ENCODE peak calls at places on chromosome 5, in six cellular contexts. M, O, U, S, A and R are unnamed samples.

GRCh38 chr5:160438316-160439204 is 16.9 kb downstream of the PTTG1 start:
- DNase-seq in M (no peak), O (peak), U (peak), S (peak), A (no peak), R (no peak)

GRCh38 chr5:1090538-1090937 is 21.3 kb downstream of the SLC12A7 start:
- DNase-seq in M (peak), O (peak), U (peak), S (peak), A (no peak), R (no peak)

GRCh38 chr5:123543438-123543837 is 31.5 kb downstream of the CSNK1G3 start:
- DNase-seq in M (no peak), O (no peak), U (no peak), S (no peak), A (no peak), R (no peak)

GRCh38 chr5:130836729-130837660 is 328.1 kb downstream of the HINT1 start:
- DNase-seq in M (no peak), O (peak), U (peak), S (no peak), A (no peak), R (no peak)

GRCh38 chr5:65102826-65103673 is 334.3 kb downstream of the CWC27 start:
- DNase-seq in M (peak), O (peak), U (peak), S (peak), A (no peak), R (no peak)

GRCh38 chr5:80990971-80991370 is 30.8 kb downstream of the RASGRF2 start:
- DNase-seq in M (no peak), O (no peak), U (no peak), S (peak), A (no peak), R (no peak)

GRCh38 chr5:115842089-115842881 is 550 bp downstream of the AP3S1 start:
- DNase-seq in M (no peak), O (no peak), U (no peak), S (no peak), A (no peak), R (no peak)

GRCh38 chr5:77400645-77401044 is 91.5 kb downstream of the WDR41 start:
- DNase-seq in M (no peak), O (no peak), U (no peak), S (no peak), A (no peak), R (no peak)

GRCh38 chr5:143008809-143009521 is 238.8 kb downstream of the ARHGAP26 start:
- DNase-seq in M (no peak), O (peak), U (peak), S (peak), A (peak), R (no peak)

GRCh38 chr5:10301266-10301665 is 6.4 kb downstream of the CMBL start:
- DNase-seq in M (no peak), O (no peak), U (no peak), S (no peak), A (no peak), R (no peak)

GRCh38 chr5:102815560-102816324 is 60.6 kb downstream of the PAM start:
- DNase-seq in M (no peak), O (peak), U (peak), S (peak), A (no peak), R (peak)

GRCh38 chr5:123429221-123429954 is 6.2 kb upstream of the CEP120 start:
- DNase-seq in M (no peak), O (peak), U (peak), S (no peak), A (no peak), R (no peak)

GRCh38 chr5:109910874-109911273 is 221.1 kb downstream of the MAN2A1 start:
- DNase-seq in M (no peak), O (no peak), U (no peak), S (no peak), A (no peak), R (no peak)

GRCh38 chr5:120457839-120458507 is 6.1 kb upstream of the PRR16 start:
- DNase-seq in M (peak), O (peak), U (peak), S (peak), A (no peak), R (no peak)

GRCh38 chr5:1164696-1165630 is 36.4 kb upstream of the SLC6A19 start:
- DNase-seq in M (no peak), O (no peak), U (no peak), S (no peak), A (no peak), R (no peak)

GRCh38 chr5:96293966-96294886 is 138.8 kb downstream of the PCSK1 start:
- DNase-seq in M (no peak), O (peak), U (no peak), S (peak), A (no peak), R (no peak)

GRCh38 chr5:150671509-150672236 is 10.6 kb downstream of the MYOZ3 start:
- DNase-seq in M (no peak), O (no peak), U (peak), S (no peak), A (no peak), R (no peak)

GRCh38 chr5:150672884-150673275 is 11.8 kb downstream of the MYOZ3 start:
- DNase-seq in M (no peak), O (no peak), U (no peak), S (no peak), A (no peak), R (no peak)

GRCh38 chr5:150672237-150672883 is 11.3 kb downstream of the MYOZ3 start:
- DNase-seq in M (peak), O (peak), U (peak), S (no peak), A (no peak), R (no peak)

GRCh38 chr5:150670275-150670960 is 9.4 kb downstream of the MYOZ3 start:
- DNase-seq in M (no peak), O (no peak), U (no peak), S (no peak), A (no peak), R (no peak)

DNA sequence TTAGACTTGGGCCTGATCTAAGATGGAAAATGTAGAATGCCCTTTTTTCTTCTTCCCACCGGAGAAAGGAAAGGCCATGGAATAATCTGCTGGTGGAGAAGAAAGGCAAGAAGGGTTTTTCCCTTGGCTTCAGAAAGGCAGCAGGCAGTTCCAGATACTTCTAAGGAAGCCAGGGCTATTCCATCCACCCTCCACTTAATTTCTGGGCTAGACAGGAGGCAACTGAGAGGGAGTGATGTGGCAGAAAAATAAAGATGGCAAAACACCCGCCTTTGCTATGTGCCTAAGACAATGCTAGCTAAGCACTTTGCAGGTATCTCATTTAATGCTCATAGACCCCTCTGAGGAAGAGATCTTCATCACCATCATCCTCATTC is 9.9 kb downstream of the MYOZ3 start:
- DNase-seq in M (no peak), O (no peak), U (peak), S (peak), A (no peak), R (no peak)
- H3K4me3 ChIP-seq in M (peak), O (no peak), U (peak), S (no peak), A (no peak), R (no peak)

DNA sequence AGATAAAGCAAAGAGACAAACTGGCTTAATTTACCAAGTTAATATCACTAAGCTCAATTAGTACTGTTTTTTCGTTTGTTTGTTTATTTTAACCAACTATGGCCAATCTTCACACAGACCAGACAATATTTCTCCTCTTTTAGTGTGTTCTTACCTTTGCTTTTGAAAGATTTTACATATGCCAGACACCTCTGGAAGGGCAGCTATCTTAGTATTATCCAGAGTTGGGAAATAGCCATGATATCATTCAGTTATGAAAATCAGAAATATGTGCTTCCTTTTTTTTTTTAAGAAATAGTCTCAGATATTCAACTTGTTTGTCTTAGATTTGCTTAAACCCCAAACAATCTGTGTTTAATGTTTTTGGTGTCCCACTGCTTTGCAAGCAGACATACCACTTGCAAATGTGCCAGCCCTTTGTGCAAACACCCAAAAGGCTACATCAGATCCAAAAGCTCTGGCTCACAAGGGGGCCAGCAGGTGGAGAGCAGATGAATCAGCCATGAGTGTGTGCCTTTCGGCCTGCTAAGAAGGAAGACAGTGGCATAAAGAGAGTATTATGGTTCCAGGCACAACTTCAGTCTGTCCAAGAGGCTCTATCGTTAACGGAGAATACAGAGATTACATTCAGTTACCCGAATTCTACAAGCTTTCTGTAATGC is 147.6 kb downstream of the EFNA5 start:
- DNase-seq in M (no peak), O (no peak), U (no peak), S (no peak), A (no peak), R (no peak)
- TF ChIP-seq CTCF in M (no peak), O (no peak), U (no peak), S (no peak), A (no peak), R (no peak)

GRCh38 chr5:87113848-87114247 is 153.8 kb upstream of the RASA1 start:
- DNase-seq in M (no peak), O (peak), U (peak), S (peak), A (no peak), R (peak)
- H3K4me3 ChIP-seq in M (no peak), O (no peak), U (no peak), S (no peak), A (no peak), R (no peak)

GRCh38 chr5:86968311-86968753 is 299.4 kb upstream of the RASA1 start:
- DNase-seq in M (peak), O (peak), U (peak), S (peak), A (no peak), R (peak)
- TF ChIP-seq CTCF in M (peak), O (peak), U (peak), S (peak), A (peak), R (peak)

GRCh38 chr5:99706160-99706559 is 777.4 kb upstream of the CHD1 start:
- DNase-seq in M (no peak), O (no peak), U (no peak), S (no peak), A (no peak), R (no peak)

DNA sequence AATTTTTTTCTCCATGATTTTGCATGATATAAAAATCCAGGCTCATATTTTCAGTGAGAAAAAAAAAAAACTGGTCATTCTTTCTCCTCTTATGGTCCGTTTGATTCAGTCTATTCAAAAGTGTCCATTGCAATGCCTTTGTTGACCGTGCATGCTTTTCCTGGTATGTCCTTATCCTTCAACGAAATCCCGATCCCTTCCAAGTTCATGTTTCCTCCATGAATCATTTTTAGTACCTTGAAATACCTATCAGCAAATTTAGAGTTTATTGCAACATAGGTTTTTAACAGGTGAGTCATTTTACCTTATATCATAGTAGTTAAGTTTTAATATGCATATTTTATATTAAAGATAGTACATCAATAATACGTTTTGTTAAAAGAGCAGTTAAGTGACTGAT is 773.8 kb upstream of the CHD1 start:
- DNase-seq in M (no peak), O (no peak), U (no peak), S (no peak), A (no peak), R (no peak)
- H3K4me3 ChIP-seq in M (no peak), O (no peak), U (no peak), S (no peak), A (no peak), R (no peak)

GRCh38 chr5:54742417-54742889 is 224.9 kb downstream of the SNX18 start:
- DNase-seq in M (no peak), O (peak), U (peak), S (peak), A (no peak), R (no peak)
- TF ChIP-seq CTCF in M (peak), O (no peak), U (peak), S (peak), A (no peak), R (peak)

GRCh38 chr5:124655943-124656459 is 90.4 kb downstream of the ZNF608 start:
- DNase-seq in M (no peak), O (peak), U (peak), S (peak), A (peak), R (peak)
- H3K4me3 ChIP-seq in M (peak), O (peak), U (no peak), S (no peak), A (no peak), R (no peak)

DNA sequence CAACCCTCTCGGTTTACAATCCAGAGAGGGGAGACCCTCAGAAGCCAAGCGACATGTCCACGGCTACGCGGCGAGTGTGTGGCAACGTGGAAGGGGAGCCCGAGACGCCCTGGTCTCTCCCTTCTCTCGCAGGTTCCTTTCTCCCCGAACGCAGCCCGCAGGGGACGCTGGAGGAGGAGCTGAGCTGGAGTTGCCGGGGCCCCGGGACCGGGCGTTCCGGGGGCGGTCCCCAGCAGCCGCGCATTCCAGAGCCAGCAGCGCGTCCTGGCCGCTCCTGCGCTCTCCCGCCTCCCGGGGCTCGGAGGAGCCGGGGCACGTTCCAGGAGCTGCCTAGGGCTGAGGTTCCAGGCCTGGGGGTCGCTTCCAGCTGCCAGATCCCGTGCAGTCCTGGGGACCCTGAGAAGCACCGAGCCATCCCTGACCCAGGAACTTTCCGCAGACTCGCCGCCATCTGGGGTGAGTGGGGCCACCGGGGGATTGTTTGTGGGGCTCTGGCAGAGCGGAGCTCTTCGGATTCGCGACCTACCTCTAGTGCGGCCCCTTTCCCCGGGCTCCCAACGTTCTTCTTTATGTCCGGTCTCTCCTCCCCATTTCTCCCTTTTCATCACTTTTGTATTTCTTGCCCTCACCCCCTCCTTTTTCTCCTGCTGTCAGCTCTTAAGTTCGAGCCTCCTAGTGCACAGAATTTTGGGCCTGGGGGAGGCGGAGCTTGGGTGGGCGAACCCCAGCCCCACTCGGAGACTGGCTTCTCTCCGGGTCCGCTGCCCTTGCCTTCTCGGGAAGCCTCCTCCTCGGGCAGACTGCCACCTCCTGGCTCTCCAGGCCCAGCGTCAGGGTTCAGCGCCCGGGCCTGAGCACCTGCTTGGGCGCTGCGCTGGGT is at the start of gene SMIM3:
- DNase-seq in M (peak), O (peak), U (peak), S (peak), A (no peak), R (no peak)
- TF ChIP-seq CTCF in M (peak), O (peak), U (peak), S (peak), A (peak), R (peak)

GRCh38 chr5:117103703-117104102 is 529.1 kb upstream of the SEMA6A start:
- DNase-seq in M (no peak), O (no peak), U (no peak), S (no peak), A (no peak), R (no peak)
- H3K4me3 ChIP-seq in M (no peak), O (no peak), U (no peak), S (no peak), A (no peak), R (no peak)